ENCODE peak calls at places on chromosome 21, in eight cellular contexts. W is upper lobe of right lung, Y is prostate gland, D is left ventricle myocardium inferior, A is epithelial cell of proximal tubule, K is MCF 10A, R is breast epithelium, V is dorsolateral prefrontal cortex. L is an unnamed sample.

GRCh38 chr21:35753308-35753707 is 307.0 kb downstream of the SETD4 start:
- DNase-seq in W (no peak), Y (no peak), D (no peak), A (no peak), K (no peak), R (no peak), V (no peak), L (no peak)

GRCh38 chr21:30190554-30190953 is 23.9 kb upstream of the CLDN17 start:
- DNase-seq in W (no peak), Y (no peak), D (no peak), A (no peak), K (no peak), R (no peak), V (no peak), L (no peak)

GRCh38 chr21:34313116-34313515 is 50.7 kb upstream of the KCNE2 start:
- DNase-seq in W (no peak), Y (no peak), D (no peak), A (no peak), K (no peak), R (no peak), V (no peak), L (no peak)

GRCh38 chr21:31078796-31079195 is 40.5 kb upstream of the KRTAP19-8 start:
- DNase-seq in W (no peak), Y (no peak), D (no peak), A (no peak), K (no peak), R (no peak), V (no peak), L (no peak)

GRCh38 chr21:37659874-37660273 is 256.4 kb downstream of the KCNJ6 start:
- DNase-seq in W (no peak), Y (no peak), D (no peak), A (no peak), K (no peak), R (no peak), V (no peak), L (no peak)

GRCh38 chr21:42666023-42666747 is 12.8 kb downstream of the PDE9A start:
- DNase-seq in W (no peak), Y (no peak), D (no peak), A (no peak), K (no peak), R (no peak), V (no peak), L (no peak)

GRCh38 chr21:34074283-34075098 is 1.1 kb downstream of the MRPS6 start:
- DNase-seq in W (no peak), Y (no peak), D (no peak), A (no peak), K (peak), R (no peak), V (no peak), L (no peak)

GRCh38 chr21:36694041-36694515 is 4.8 kb upstream of the SIM2 start:
- DNase-seq in W (no peak), Y (no peak), D (no peak), A (peak), K (no peak), R (no peak), V (no peak), L (no peak)

GRCh38 chr21:34186119-34186719 is 112.8 kb downstream of the MRPS6 start:
- DNase-seq in W (no peak), Y (no peak), D (no peak), A (no peak), K (no peak), R (no peak), V (no peak), L (no peak)

GRCh38 chr21:30996728-30997127 is 41.5 kb downstream of the KRTAP19-8 start:
- DNase-seq in W (no peak), Y (no peak), D (no peak), A (no peak), K (no peak), R (no peak), V (no peak), L (no peak)

GRCh38 chr21:39694750-39695149 is 50.2 kb upstream of the IGSF5 start:
- DNase-seq in W (no peak), Y (no peak), D (no peak), A (no peak), K (no peak), R (no peak), V (no peak), L (no peak)

GRCh38 chr21:35203093-35204021 is 154.3 kb upstream of the RUNX1 start:
- DNase-seq in W (no peak), Y (no peak), D (no peak), A (peak), K (peak), R (no peak), V (no peak), L (no peak)

GRCh38 chr21:15063081-15063820 is 1.5 kb downstream of the NRIP1 start:
- DNase-seq in W (no peak), Y (no peak), D (no peak), A (no peak), K (peak), R (no peak), V (no peak), L (no peak)

GRCh38 chr21:8990326-8991087 is 1530.9 kb upstream of the TPTE start:
- DNase-seq in W (no peak), Y (no peak), D (no peak), A (no peak), K (no peak), R (no peak), V (no peak), L (peak)

GRCh38 chr21:29443398-29444010 is 144.8 kb downstream of the BACH1 start:
- DNase-seq in W (no peak), Y (no peak), D (no peak), A (no peak), K (no peak), R (no peak), V (no peak), L (no peak)

GRCh38 chr21:28893687-28894086 is 99.0 kb downstream of the LTN1 start:
- DNase-seq in W (no peak), Y (no peak), D (no peak), A (no peak), K (no peak), R (no peak), V (no peak), L (no peak)

GRCh38 chr21:34865922-34866271 is 183.2 kb downstream of the RUNX1 start:
- DNase-seq in W (no peak), Y (no peak), D (no peak), A (no peak), K (peak), R (no peak), V (no peak), L (no peak)

GRCh38 chr21:33477066-33477465 is 2.7 kb downstream of the TMEM50B start:
- DNase-seq in W (no peak), Y (no peak), D (no peak), A (no peak), K (no peak), R (no peak), V (peak), L (no peak)

GRCh38 chr21:34754690-34755647 is 86.2 kb downstream of the CLIC6 start:
- DNase-seq in W (no peak), Y (no peak), D (no peak), A (no peak), K (no peak), R (no peak), V (no peak), L (no peak)

GRCh38 chr21:41958886-41959563 is 5.2 kb upstream of the C2CD2 start:
- DNase-seq in W (no peak), Y (no peak), D (no peak), A (no peak), K (peak), R (peak), V (no peak), L (peak)

GRCh38 chr21:39647476-39647875 is 34.7 kb downstream of the B3GALT5 start:
- DNase-seq in W (no peak), Y (no peak), D (no peak), A (no peak), K (peak), R (no peak), V (no peak), L (no peak)

GRCh38 chr21:34018185-34018584 is 55.2 kb upstream of the MRPS6 start:
- DNase-seq in W (no peak), Y (no peak), D (no peak), A (no peak), K (no peak), R (no peak), V (no peak), L (no peak)

GRCh38 chr21:44301961-44302406 is 2.1 kb downstream of the PFKL start:
- DNase-seq in W (no peak), Y (no peak), D (no peak), A (no peak), K (no peak), R (no peak), V (no peak), L (no peak)

GRCh38 chr21:32726742-32727477 is 903 bp downstream of the SYNJ1 start:
- DNase-seq in W (no peak), Y (no peak), D (peak), A (no peak), K (peak), R (no peak), V (no peak), L (no peak)

GRCh38 chr21:35705888-35706287 is 354.4 kb downstream of the SETD4 start:
- DNase-seq in W (no peak), Y (no peak), D (no peak), A (no peak), K (no peak), R (no peak), V (no peak), L (no peak)

GRCh38 chr21:41750532-41751151 is 16.2 kb downstream of the RIPK4 start:
- DNase-seq in W (no peak), Y (no peak), D (peak), A (no peak), K (peak), R (no peak), V (no peak), L (no peak)

GRCh38 chr21:25717491-25718139 is 17.1 kb downstream of the ATP5PF start:
- DNase-seq in W (no peak), Y (no peak), D (no peak), A (no peak), K (peak), R (no peak), V (no peak), L (no peak)

GRCh38 chr21:41242238-41242829 is 74.3 kb upstream of the FAM3B start:
- DNase-seq in W (no peak), Y (no peak), D (no peak), A (no peak), K (no peak), R (no peak), V (no peak), L (no peak)

GRCh38 chr21:39082656-39083376 is 100.4 kb downstream of the PSMG1 start:
- DNase-seq in W (no peak), Y (peak), D (no peak), A (no peak), K (peak), R (no peak), V (no peak), L (no peak)

GRCh38 chr21:35206141-35207125 is 157.3 kb upstream of the RUNX1 start:
- DNase-seq in W (no peak), Y (peak), D (no peak), A (no peak), K (peak), R (peak), V (no peak), L (no peak)

GRCh38 chr21:15379776-15380175 is 315.0 kb upstream of the NRIP1 start:
- DNase-seq in W (no peak), Y (no peak), D (no peak), A (no peak), K (no peak), R (no peak), V (no peak), L (no peak)

GRCh38 chr21:14545906-14546480 is at the start of gene SAMSN1:
- DNase-seq in W (no peak), Y (no peak), D (no peak), A (no peak), K (peak), R (no peak), V (no peak), L (no peak)

GRCh38 chr21:30839304-30839703 is 9.7 kb upstream of the KRTAP7-1 start:
- DNase-seq in W (no peak), Y (no peak), D (no peak), A (no peak), K (peak), R (no peak), V (no peak), L (no peak)

GRCh38 chr21:35298757-35299156 is 249.7 kb upstream of the RUNX1 start:
- DNase-seq in W (no peak), Y (no peak), D (no peak), A (no peak), K (no peak), R (no peak), V (no peak), L (no peak)

GRCh38 chr21:32412998-32413504 is 545 bp downstream of the EVA1C start:
- DNase-seq in W (peak), Y (peak), D (peak), A (no peak), K (peak), R (peak), V (peak), L (no peak)

GRCh38 chr21:43605320-43606244 is 53.7 kb downstream of the HSF2BP start:
- DNase-seq in W (no peak), Y (no peak), D (no peak), A (no peak), K (no peak), R (no peak), V (no peak), L (no peak)

GRCh38 chr21:32463889-32464300 is 51.4 kb downstream of the EVA1C start:
- DNase-seq in W (no peak), Y (peak), D (no peak), A (no peak), K (peak), R (no peak), V (no peak), L (no peak)

GRCh38 chr21:21102874-21103273 is 104.7 kb downstream of the NCAM2 start:
- DNase-seq in W (no peak), Y (no peak), D (no peak), A (no peak), K (no peak), R (no peak), V (no peak), L (no peak)

GRCh38 chr21:21103692-21104091 is 105.5 kb downstream of the NCAM2 start:
- DNase-seq in W (no peak), Y (no peak), D (no peak), A (no peak), K (no peak), R (no peak), V (no peak), L (no peak)

GRCh38 chr21:21097425-21097824 is 99.2 kb downstream of the NCAM2 start:
- DNase-seq in W (no peak), Y (no peak), D (no peak), A (no peak), K (no peak), R (no peak), V (no peak), L (no peak)

GRCh38 chr21:21096956-21097355 is 98.7 kb downstream of the NCAM2 start:
- DNase-seq in W (no peak), Y (no peak), D (no peak), A (no peak), K (no peak), R (no peak), V (no peak), L (no peak)

DNA sequence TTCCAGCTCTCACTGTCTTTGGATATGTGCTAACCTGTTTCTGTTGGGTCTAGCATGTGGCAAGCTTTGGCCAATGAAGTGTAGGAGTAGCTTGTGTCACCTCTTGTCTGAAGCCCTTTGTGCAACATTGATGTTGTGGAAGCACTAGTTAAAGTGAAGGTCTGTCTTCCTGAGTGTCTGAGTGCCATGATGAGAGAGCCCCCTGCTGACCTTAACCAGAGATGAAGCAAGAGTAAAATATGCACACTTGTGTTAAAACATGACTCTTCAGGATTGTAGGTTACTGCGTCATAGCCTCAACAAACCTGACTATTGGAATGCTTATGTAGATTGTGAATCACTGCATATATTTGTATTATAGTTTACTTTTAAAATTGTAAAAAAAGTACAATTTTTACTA is 103.7 kb downstream of the NCAM2 start:
- DNase-seq in W (no peak), Y (peak), D (no peak), A (no peak), K (peak), R (no peak), V (peak), L (no peak)
- TF ChIP-seq CTCF in W (peak), Y (peak), D (peak), A (peak), K (no peak), R (peak), V (peak), L (peak)

GRCh38 chr21:21226472-21226871 is 228.3 kb downstream of the NCAM2 start:
- DNase-seq in W (no peak), Y (no peak), D (no peak), A (no peak), K (no peak), R (no peak), V (no peak), L (no peak)

GRCh38 chr21:21232320-21232719 is 234.1 kb downstream of the NCAM2 start:
- DNase-seq in W (no peak), Y (no peak), D (no peak), A (no peak), K (peak), R (no peak), V (no peak), L (no peak)

GRCh38 chr21:21230672-21231071 is 232.5 kb downstream of the NCAM2 start:
- DNase-seq in W (no peak), Y (no peak), D (no peak), A (no peak), K (peak), R (no peak), V (no peak), L (no peak)
- TF ChIP-seq CTCF in W (no peak), Y (no peak), D (no peak), A (no peak), K (no peak), R (no peak), V (no peak), L (no peak)

GRCh38 chr21:17726047-17726446 is 93.1 kb downstream of the C21orf91 start:
- DNase-seq in W (no peak), Y (no peak), D (no peak), A (no peak), K (peak), R (no peak), V (no peak), L (no peak)
- TF ChIP-seq CTCF in W (peak), Y (no peak), D (no peak), A (peak), K (no peak), R (no peak), V (no peak), L (peak)

DNA sequence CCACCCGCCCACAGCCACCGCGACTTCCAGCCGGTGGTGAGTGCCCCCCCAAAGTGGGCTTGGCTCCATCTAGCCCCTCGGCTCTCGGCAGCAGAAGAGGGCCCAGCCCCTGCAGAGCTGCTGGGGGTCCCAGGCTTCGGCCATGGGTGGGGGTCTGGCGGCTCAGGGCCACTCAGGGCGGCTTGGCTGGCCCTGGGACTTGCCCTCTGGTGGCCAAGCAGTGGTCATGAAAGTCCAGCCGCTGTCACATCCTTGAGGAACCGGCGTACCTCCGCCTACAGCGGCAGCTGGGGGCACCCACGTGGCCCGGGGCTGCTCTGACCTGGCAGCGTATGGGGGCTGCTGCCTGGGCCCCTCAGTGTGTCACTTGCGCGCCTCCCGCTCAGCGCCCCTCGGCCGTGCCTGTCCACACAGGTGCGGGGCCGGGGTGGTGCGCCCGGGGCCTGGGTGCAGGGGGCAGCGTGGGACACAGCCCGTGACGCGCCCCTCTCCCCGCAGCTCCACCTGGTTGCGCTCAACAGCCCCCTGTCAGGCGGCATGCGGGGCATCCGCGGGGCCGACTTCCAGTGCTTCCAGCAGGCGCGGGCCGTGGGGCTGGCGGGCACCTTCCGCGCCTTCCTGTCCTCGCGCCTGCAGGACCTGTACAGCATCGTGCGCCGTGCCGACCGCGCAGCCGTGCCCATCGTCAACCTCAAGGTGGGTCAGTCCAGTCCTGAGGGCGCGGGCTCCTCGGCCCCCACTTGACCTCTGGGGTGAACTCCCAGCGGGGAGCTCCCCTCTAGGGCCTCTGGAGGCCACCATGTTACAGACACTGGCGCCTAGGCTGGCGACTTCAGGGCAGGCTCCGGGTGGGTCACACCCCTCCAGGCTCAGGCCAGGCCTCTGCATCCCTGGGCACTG is 32.4 kb downstream of the SLC19A1 start:
- DNase-seq in W (peak), Y (no peak), D (peak), A (no peak), K (no peak), R (no peak), V (no peak), L (peak)
- TF ChIP-seq CTCF in W (no peak), Y (no peak), D (no peak), A (no peak), K (no peak), R (no peak), V (no peak), L (no peak)

L was measured in chondrocyte.